ENCODE peak calls at places on chromosomes 2 and 18, in five cellular contexts. One of them, this sample, is unnamed.

GRCh38 chr2:96427917-96428316 is 77.2 kb downstream of the NEURL3 start:
- DNase-seq in GF-D8: no peak
- DNase-seq in dorsolateral prefrontal cortex: no peak
- DNase-seq in Ammon's horn: no peak
- DNase-seq in foreskin fibroblast: peak
- DNase-seq in this sample: no peak

GRCh38 chr2:195477996-195478382 is 179.0 kb upstream of the SLC39A10 start:
- DNase-seq in Ammon's horn: no peak
- DNase-seq in foreskin fibroblast: peak
- DNase-seq in GF-D8: no peak
- DNase-seq in dorsolateral prefrontal cortex: no peak
- DNase-seq in this sample: no peak

GRCh38 chr2:145200307-145200706 is 680.4 kb upstream of the ZEB2 start:
- DNase-seq in Ammon's horn: peak
- DNase-seq in dorsolateral prefrontal cortex: no peak
- DNase-seq in GF-D8: no peak
- DNase-seq in foreskin fibroblast: no peak
- DNase-seq in this sample: peak

GRCh38 chr2:133123393-133123792 is 444.9 kb downstream of the NCKAP5 start:
- DNase-seq in GF-D8: no peak
- DNase-seq in Ammon's horn: no peak
- DNase-seq in dorsolateral prefrontal cortex: no peak
- DNase-seq in foreskin fibroblast: no peak
- DNase-seq in this sample: no peak

GRCh38 chr18:22606563-22607283 is 189.0 kb upstream of the CTAGE1 start:
- DNase-seq in foreskin fibroblast: no peak
- DNase-seq in dorsolateral prefrontal cortex: no peak
- DNase-seq in GF-D8: no peak
- DNase-seq in Ammon's horn: peak
- DNase-seq in this sample: no peak

GRCh38 chr2:205024822-205025518 is 479.7 kb downstream of the PARD3B start:
- DNase-seq in Ammon's horn: peak
- DNase-seq in dorsolateral prefrontal cortex: peak
- DNase-seq in foreskin fibroblast: peak
- DNase-seq in GF-D8: no peak
- DNase-seq in this sample: peak

GRCh38 chr2:68594674-68595492 is 48.5 kb upstream of the PROKR1 start:
- DNase-seq in foreskin fibroblast: peak
- DNase-seq in GF-D8: no peak
- DNase-seq in dorsolateral prefrontal cortex: no peak
- DNase-seq in Ammon's horn: peak
- DNase-seq in this sample: no peak

GRCh38 chr2:28054916-28055315 is 164.4 kb downstream of the BABAM2 start:
- DNase-seq in foreskin fibroblast: peak
- DNase-seq in GF-D8: no peak
- DNase-seq in Ammon's horn: no peak
- DNase-seq in dorsolateral prefrontal cortex: no peak
- DNase-seq in this sample: no peak

GRCh38 chr2:177550264-177551200 is 158.0 kb downstream of the AGPS start:
- DNase-seq in Ammon's horn: no peak
- DNase-seq in GF-D8: no peak
- DNase-seq in dorsolateral prefrontal cortex: no peak
- DNase-seq in foreskin fibroblast: no peak
- DNase-seq in this sample: no peak

GRCh38 chr18:12336887-12337286 is 28.8 kb downstream of the TUBB6 start:
- DNase-seq in GF-D8: no peak
- DNase-seq in Ammon's horn: no peak
- DNase-seq in foreskin fibroblast: peak
- DNase-seq in dorsolateral prefrontal cortex: no peak
- DNase-seq in this sample: no peak

GRCh38 chr2:121735520-121736074 is 1.1 kb downstream of the NIFK start:
- DNase-seq in GF-D8: no peak
- DNase-seq in foreskin fibroblast: no peak
- DNase-seq in dorsolateral prefrontal cortex: no peak
- DNase-seq in Ammon's horn: no peak
- DNase-seq in this sample: peak

GRCh38 chr2:33477473-33478468 is 1.3 kb downstream of the RASGRP3 start:
- DNase-seq in GF-D8: no peak
- DNase-seq in dorsolateral prefrontal cortex: no peak
- DNase-seq in Ammon's horn: peak
- DNase-seq in foreskin fibroblast: no peak
- DNase-seq in this sample: no peak

GRCh38 chr2:54997826-54998225 is 52.4 kb downstream of the RTN4 start:
- DNase-seq in Ammon's horn: no peak
- DNase-seq in GF-D8: no peak
- DNase-seq in dorsolateral prefrontal cortex: no peak
- DNase-seq in foreskin fibroblast: no peak
- DNase-seq in this sample: no peak

GRCh38 chr2:29053680-29054400 is 20.5 kb downstream of the PCARE start:
- DNase-seq in Ammon's horn: no peak
- DNase-seq in dorsolateral prefrontal cortex: no peak
- DNase-seq in foreskin fibroblast: peak
- DNase-seq in GF-D8: no peak
- DNase-seq in this sample: no peak

GRCh38 chr2:48890732-48891131 is 135.2 kb upstream of the LHCGR start:
- DNase-seq in dorsolateral prefrontal cortex: no peak
- DNase-seq in GF-D8: no peak
- DNase-seq in Ammon's horn: no peak
- DNase-seq in foreskin fibroblast: no peak
- DNase-seq in this sample: no peak

GRCh38 chr2:20448246-20449046 is 1.6 kb downstream of the RHOB start:
- DNase-seq in Ammon's horn: peak
- DNase-seq in foreskin fibroblast: peak
- DNase-seq in dorsolateral prefrontal cortex: peak
- DNase-seq in GF-D8: no peak
- DNase-seq in this sample: peak

GRCh38 chr2:241673797-241674725 is 12.6 kb downstream of the DTYMK start:
- DNase-seq in GF-D8: no peak
- DNase-seq in foreskin fibroblast: peak
- DNase-seq in Ammon's horn: peak
- DNase-seq in dorsolateral prefrontal cortex: no peak
- DNase-seq in this sample: peak

GRCh38 chr2:3542107-3542506 is 16.0 kb downstream of the RNASEH1 start:
- DNase-seq in Ammon's horn: no peak
- DNase-seq in dorsolateral prefrontal cortex: no peak
- DNase-seq in GF-D8: no peak
- DNase-seq in foreskin fibroblast: no peak
- DNase-seq in this sample: no peak

GRCh38 chr2:181459646-181460045 is 2.5 kb downstream of the ITGA4 start:
- DNase-seq in dorsolateral prefrontal cortex: no peak
- DNase-seq in GF-D8: no peak
- DNase-seq in foreskin fibroblast: peak
- DNase-seq in Ammon's horn: no peak
- DNase-seq in this sample: no peak

GRCh38 chr2:234029150-234029733 is 21.3 kb upstream of the SPP2 start:
- DNase-seq in GF-D8: no peak
- DNase-seq in dorsolateral prefrontal cortex: no peak
- DNase-seq in Ammon's horn: no peak
- DNase-seq in foreskin fibroblast: peak
- DNase-seq in this sample: no peak